ENCODE peak calls at places on chromosomes 5 and 9, in seven cellular contexts. J is Panc1; I is esophagus squamous epithelium; U is AG04450; X is Calu3; A is activated CD8-positive, alpha-beta T cell treated with anti-CD3 and anti-CD28 coated beads for 36 hours; C is dorsolateral prefrontal cortex. L is an unnamed sample.

GRCh38 chr9:89342948-89343347 is 24.6 kb downstream of the SECISBP2 start:
- DNase-seq in J (no peak), I (no peak), U (no peak), X (no peak), A (no peak), C (no peak), L (no peak)

GRCh38 chr5:176183321-176184074 is 54.7 kb upstream of the SIMC1 start:
- DNase-seq in J (no peak), I (no peak), U (no peak), X (no peak), A (no peak), C (no peak), L (no peak)

GRCh38 chr9:31304576-31304975 is 1079.9 kb upstream of the ACO1 start:
- DNase-seq in J (no peak), I (no peak), U (no peak), X (no peak), A (no peak), C (no peak), L (no peak)

GRCh38 chr5:174082286-174082685 is 36.8 kb downstream of the NSG2 start:
- DNase-seq in J (no peak), I (no peak), U (no peak), X (no peak), A (no peak), C (no peak), L (no peak)

GRCh38 chr5:159452480-159453167 is 122.3 kb upstream of the IL12B start:
- DNase-seq in J (no peak), I (no peak), U (no peak), X (no peak), A (no peak), C (no peak), L (no peak)

GRCh38 chr9:33751536-33752129 is 43.7 kb upstream of the PRSS3 start:
- DNase-seq in J (no peak), I (no peak), U (no peak), X (no peak), A (no peak), C (no peak), L (no peak)

GRCh38 chr9:128911529-128912035 is 9.2 kb upstream of the PHYHD1 start:
- DNase-seq in J (no peak), I (no peak), U (no peak), X (peak), A (no peak), C (no peak), L (no peak)

GRCh38 chr5:115842089-115842881 is 550 bp downstream of the AP3S1 start:
- DNase-seq in J (no peak), I (no peak), U (no peak), X (peak), A (peak), C (peak), L (no peak)

GRCh38 chr5:117393125-117393524 is 818.5 kb upstream of the SEMA6A start:
- DNase-seq in J (no peak), I (no peak), U (no peak), X (no peak), A (no peak), C (no peak), L (no peak)

GRCh38 chr5:91283899-91284298 is 99.2 kb downstream of the ARRDC3 start:
- DNase-seq in J (no peak), I (no peak), U (no peak), X (peak), A (no peak), C (no peak), L (no peak)

GRCh38 chr9:33159760-33160127 is 7.4 kb downstream of the B4GALT1 start:
- DNase-seq in J (no peak), I (no peak), U (no peak), X (no peak), A (peak), C (no peak), L (no peak)

GRCh38 chr5:56561-57290 is 35.2 kb upstream of the PLEKHG4B start:
- DNase-seq in J (no peak), I (no peak), U (no peak), X (no peak), A (peak), C (no peak), L (no peak)

GRCh38 chr9:128555180-128555721 is 2.9 kb downstream of the SPTAN1 start:
- DNase-seq in J (peak), I (no peak), U (peak), X (peak), A (no peak), C (no peak), L (no peak)

GRCh38 chr5:126446498-126447224 is 23.5 kb downstream of the GRAMD2B start:
- DNase-seq in J (no peak), I (no peak), U (no peak), X (no peak), A (peak), C (no peak), L (no peak)

GRCh38 chr9:113152699-113153098 is 1.9 kb downstream of the SLC31A2 start:
- DNase-seq in J (no peak), I (no peak), U (no peak), X (no peak), A (no peak), C (no peak), L (no peak)

GRCh38 chr9:87656485-87656884 is 69.4 kb upstream of the CTSL start:
- DNase-seq in J (no peak), I (no peak), U (no peak), X (no peak), A (no peak), C (peak), L (no peak)

GRCh38 chr9:64773491-64773931 is 511.5 kb downstream of the FOXD4L5 start:
- DNase-seq in J (no peak), I (no peak), U (no peak), X (no peak), A (peak), C (no peak), L (no peak)

GRCh38 chr9:131597246-131597645 is 51.9 kb downstream of the PRRT1B start:
- DNase-seq in J (no peak), I (no peak), U (no peak), X (no peak), A (no peak), C (no peak), L (no peak)

GRCh38 chr5:39414429-39414828 is 10.4 kb downstream of the DAB2 start:
- DNase-seq in J (no peak), I (no peak), U (no peak), X (no peak), A (no peak), C (no peak), L (no peak)

GRCh38 chr9:136264046-136264802 is 18.6 kb upstream of the QSOX2 start:
- DNase-seq in J (no peak), I (no peak), U (no peak), X (no peak), A (no peak), C (no peak), L (no peak)
- TF ChIP-seq CTCF in J (no peak), I (no peak), U (no peak), X (no peak), A (no peak), C (no peak), L (no peak)

DNA sequence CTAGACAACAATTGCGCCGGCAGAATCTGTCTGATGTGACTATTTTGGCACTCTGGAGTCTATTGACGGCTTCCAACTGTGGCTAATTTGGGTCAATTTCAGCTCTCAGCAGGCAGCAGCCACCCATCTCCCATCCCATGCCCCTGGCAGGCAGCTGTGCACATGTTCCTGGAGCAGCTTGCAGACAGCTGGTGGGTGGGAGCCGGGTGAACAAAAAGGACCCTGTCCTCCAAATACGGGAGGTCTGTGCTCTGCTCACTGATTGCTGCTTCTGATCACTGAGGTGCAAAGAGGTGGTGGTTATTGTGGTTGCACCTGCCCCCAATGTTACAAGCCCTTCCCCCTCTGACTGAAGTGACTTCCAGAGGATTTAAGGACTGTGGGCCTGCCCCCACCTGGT is 45.0 kb upstream of the N4BP3 start:
- DNase-seq in J (no peak), I (no peak), U (no peak), X (no peak), A (peak), C (no peak), L (no peak)
- TF ChIP-seq CTCF in J (no peak), I (no peak), U (no peak), X (no peak), A (no peak), C (no peak), L (no peak)

DNA sequence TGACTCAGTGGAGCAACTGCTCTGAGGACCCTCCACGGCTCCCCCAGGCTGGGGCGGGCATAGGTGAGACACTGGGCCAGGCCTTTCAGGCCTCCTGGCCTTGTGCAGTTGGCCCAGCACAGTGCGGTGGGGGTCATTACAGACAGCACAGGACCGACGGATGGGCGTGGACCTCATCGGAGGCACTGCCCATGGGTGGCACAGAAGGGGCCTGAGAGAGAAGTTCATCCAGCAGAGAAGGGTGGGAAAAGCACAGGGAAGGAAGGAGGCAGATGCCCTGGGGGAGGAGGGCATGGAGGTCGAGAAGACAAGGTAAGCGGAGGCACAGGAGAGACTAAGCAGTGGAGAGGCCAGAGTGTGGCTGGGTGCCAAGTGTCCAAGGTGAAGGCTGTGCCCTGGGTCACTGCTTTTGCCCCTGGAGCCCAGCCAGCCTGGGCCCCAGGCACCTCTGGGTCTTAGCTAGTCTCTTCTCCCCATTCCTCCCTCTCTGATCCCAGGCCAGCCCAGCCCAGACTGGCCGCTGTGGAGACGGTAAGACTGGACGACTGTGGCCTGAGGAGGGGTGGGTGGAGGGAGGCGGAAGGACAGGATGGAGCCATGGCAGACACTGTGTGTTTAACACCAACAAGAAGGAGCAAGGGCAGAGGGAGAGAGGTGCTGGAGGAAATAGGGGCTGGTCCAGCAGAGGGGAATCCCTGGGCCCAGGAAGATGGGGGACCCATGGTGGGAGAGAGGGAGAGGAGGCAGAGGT is 5.7 kb downstream of the IL3 start:
- DNase-seq in J (no peak), I (no peak), U (no peak), X (no peak), A (no peak), C (no peak), L (no peak)
- TF ChIP-seq CTCF in J (no peak), I (no peak), U (no peak), X (no peak), A (no peak), C (no peak), L (no peak)

GRCh38 chr9:105264380-105264779 is 19.9 kb downstream of the SLC44A1 start:
- DNase-seq in J (no peak), I (no peak), U (no peak), X (no peak), A (no peak), C (no peak), L (no peak)

GRCh38 chr9:105270711-105271110 is 26.3 kb downstream of the SLC44A1 start:
- DNase-seq in J (no peak), I (no peak), U (no peak), X (no peak), A (no peak), C (no peak), L (no peak)

GRCh38 chr9:105269593-105269992 is 25.1 kb downstream of the SLC44A1 start:
- DNase-seq in J (no peak), I (no peak), U (no peak), X (no peak), A (no peak), C (no peak), L (no peak)
- TF ChIP-seq CTCF in J (no peak), I (no peak), U (no peak), X (no peak), A (no peak), C (no peak), L (no peak)

GRCh38 chr5:33297760-33298216 is 143.0 kb upstream of the TARS1 start:
- DNase-seq in J (no peak), I (no peak), U (no peak), X (no peak), A (no peak), C (no peak), L (no peak)
- TF ChIP-seq CTCF in J (peak), I (no peak), U (no peak), X (no peak), A (no peak), C (no peak), L (no peak)

GRCh38 chr9:3241290-3241689 is 284.5 kb downstream of the RFX3 start:
- DNase-seq in J (no peak), I (no peak), U (no peak), X (no peak), A (no peak), C (no peak), L (no peak)
- TF ChIP-seq CTCF in J (no peak), I (no peak), U (no peak), X (no peak), A (no peak), C (no peak), L (no peak)

GRCh38 chr5:10201223-10201868 is 48.3 kb downstream of the ATPSCKMT start:
- DNase-seq in J (no peak), I (no peak), U (no peak), X (no peak), A (no peak), C (no peak), L (no peak)
- TF ChIP-seq CTCF in J (peak), I (peak), U (peak), X (no peak), A (peak), C (peak), L (no peak)

DNA sequence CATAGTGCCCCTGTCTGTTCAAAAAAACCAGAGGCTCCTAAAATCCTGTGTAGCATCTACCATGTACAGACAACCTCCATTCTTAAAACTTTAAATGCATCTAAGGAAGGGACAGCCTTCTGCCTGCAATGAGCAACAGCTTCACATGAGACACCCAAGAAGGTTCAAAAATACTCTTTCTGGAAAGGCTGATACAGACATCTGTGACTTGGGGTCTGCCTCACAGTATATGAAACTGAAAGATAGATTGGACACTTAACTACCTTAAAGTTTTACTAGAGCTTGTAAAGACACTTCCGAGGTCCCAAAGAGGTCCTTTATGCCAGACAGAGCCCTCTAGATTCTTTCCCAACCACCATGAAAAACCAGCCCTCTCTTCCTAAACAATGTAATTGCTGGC is 28.2 kb upstream of the CATSPER3 start:
- DNase-seq in J (no peak), I (no peak), U (no peak), X (no peak), A (no peak), C (no peak), L (no peak)
- TF ChIP-seq CTCF in J (no peak), I (no peak), U (no peak), X (no peak), A (no peak), C (no peak), L (no peak)

DNA sequence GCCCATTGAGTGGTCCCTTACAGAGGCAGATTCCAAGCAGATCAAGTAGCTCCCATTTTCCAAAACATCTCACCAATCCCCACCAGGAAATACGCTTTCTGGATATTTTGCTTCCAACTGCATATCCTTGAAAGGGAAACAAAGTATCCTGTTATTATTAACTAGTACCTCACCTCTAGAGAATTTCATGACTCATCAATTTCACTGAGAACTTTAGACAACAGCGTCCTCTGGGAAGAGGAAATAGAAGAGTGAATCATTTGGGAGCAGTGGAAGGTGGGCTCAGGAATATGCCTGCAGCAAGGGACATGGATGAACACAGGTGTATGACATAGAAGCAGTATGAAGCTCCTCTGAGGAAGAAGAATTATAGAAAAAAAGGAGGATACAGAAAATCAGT is 186.7 kb downstream of the MARCHF11 start:
- DNase-seq in J (no peak), I (no peak), U (peak), X (no peak), A (no peak), C (no peak), L (no peak)
- TF ChIP-seq CTCF in J (no peak), I (no peak), U (peak), X (no peak), A (no peak), C (no peak), L (no peak)